ENCODE peak calls at places on chromosome 13, in ten cellular contexts. C is fibroblast of lung, F is HCT116, J is astrocyte, O is neural progenitor cell, U is K562, Y is PC-9, R is GM23248, E is endothelial cell of umbilical vein, S is mammary epithelial cell. P is an unnamed sample.

GRCh38 chr13:19155321-19155861 is 26.2 kb downstream of the TUBA3C start:
- DNase-seq in C (no peak), E (no peak), J (no peak), F (no peak), S (no peak), O (no peak), R (no peak), Y (no peak), U (no peak), P (no peak)

GRCh38 chr13:96294930-96295657 is 205.2 kb downstream of the HS6ST3 start:
- DNase-seq in F (no peak), O (no peak), C (no peak), R (no peak), S (no peak), U (no peak), E (no peak), J (no peak), Y (no peak), P (no peak)

GRCh38 chr13:55347528-55347927 is 1793.2 kb upstream of the PRR20A start:
- DNase-seq in F (no peak), S (no peak), Y (no peak), O (no peak), U (no peak), C (no peak), E (no peak), J (no peak), R (no peak), P (no peak)

GRCh38 chr13:62193919-62194318 is 778.3 kb upstream of the PCDH20 start:
- DNase-seq in R (no peak), J (no peak), O (no peak), Y (no peak), U (no peak), F (no peak), C (no peak), S (no peak), E (no peak), P (peak)

GRCh38 chr13:74288361-74288911 is 154.2 kb upstream of the KLF12 start:
- DNase-seq in Y (no peak), F (no peak), R (no peak), C (no peak), E (peak), U (no peak), S (peak), J (peak), O (peak), P (no peak)

GRCh38 chr13:72952529-72953141 is 106.2 kb upstream of the KLF5 start:
- DNase-seq in S (no peak), O (no peak), R (no peak), C (no peak), F (no peak), Y (no peak), J (no peak), U (no peak), E (no peak), P (peak)

GRCh38 chr13:59121507-59121906 is 1042.2 kb downstream of the DIAPH3 start:
- DNase-seq in J (no peak), S (no peak), U (no peak), R (no peak), C (peak), F (no peak), O (no peak), E (no peak), Y (no peak), P (peak)

GRCh38 chr13:92719868-92720267 is 506.7 kb upstream of the GPC6 start:
- DNase-seq in C (no peak), O (peak), S (no peak), R (no peak), J (no peak), U (no peak), Y (no peak), F (no peak), E (no peak), P (no peak)

GRCh38 chr13:43300817-43301216 is 277.4 kb downstream of the DNAJC15 start:
- DNase-seq in Y (no peak), O (no peak), U (no peak), E (peak), F (no peak), J (no peak), S (no peak), R (peak), C (peak), P (no peak)

GRCh38 chr13:111322001-111322915 is 1.8 kb downstream of the TEX29 start:
- DNase-seq in S (no peak), O (no peak), J (no peak), E (no peak), C (no peak), U (no peak), F (no peak), R (no peak), Y (no peak), P (no peak)

GRCh38 chr13:79541426-79542049 is 60.6 kb downstream of the NDFIP2 start:
- DNase-seq in Y (no peak), J (peak), R (peak), C (peak), O (peak), S (peak), E (peak), U (peak), F (peak), P (peak)

GRCh38 chr13:27979001-27979643 is 9.4 kb downstream of the URAD start:
- DNase-seq in R (no peak), O (peak), U (no peak), E (no peak), S (no peak), F (no peak), J (no peak), C (no peak), Y (no peak), P (no peak)
- TF ChIP-seq EZH2 in R (peak), O (peak), U (no peak), E (peak), S (no peak), F (no peak), J (no peak), C (no peak), Y (no peak), P (no peak)

GRCh38 chr13:23086951-23087350 is 93.8 kb upstream of the SGCG start:
- DNase-seq in O (no peak), E (no peak), U (no peak), J (no peak), R (no peak), C (peak), Y (no peak), F (no peak), S (no peak), P (no peak)
- H2AFZ ChIP-seq in O (no peak), E (no peak), U (no peak), J (no peak), R (no peak), C (no peak), Y (no peak), F (no peak), S (no peak), P (no peak)

DNA sequence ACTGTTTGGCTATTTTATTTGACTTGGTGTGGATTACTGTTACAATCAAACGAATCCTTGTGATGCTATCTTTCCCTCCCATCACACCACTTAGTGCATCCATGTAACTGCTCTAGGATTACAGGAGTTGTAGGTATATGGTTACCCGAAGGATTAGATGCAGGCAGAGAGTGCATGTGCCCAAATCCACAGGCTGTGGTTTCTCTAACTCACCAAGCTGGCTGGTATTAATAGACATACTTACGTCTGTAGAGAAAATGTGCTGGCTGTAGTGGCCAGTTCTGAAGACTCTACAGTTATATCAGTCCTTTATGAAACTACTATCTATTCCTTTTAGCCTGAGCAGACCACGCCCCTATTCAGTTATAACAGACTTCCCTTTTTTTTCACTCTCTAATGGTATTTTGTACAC is 1.1 kb upstream of the HMGB1 start:
- DNase-seq in C (peak), E (no peak), R (peak), Y (no peak), F (no peak), S (no peak), U (no peak), O (no peak), J (peak), P (peak)
- H3K4me3 ChIP-seq in C (no peak), E (no peak), R (peak), Y (peak), F (peak), S (no peak), U (peak), O (peak), J (peak), P (peak)

GRCh38 chr13:27792393-27793218 is at the start of gene GSX1:
- DNase-seq in O (peak), J (peak), F (no peak), Y (no peak), R (peak), C (peak), S (peak), U (peak), E (peak), P (peak)
- TF ChIP-seq EZH2 in O (peak), J (peak), F (no peak), Y (no peak), R (no peak), C (peak), S (no peak), U (no peak), E (peak), P (no peak)

GRCh38 chr13:98656223-98656622 is 79.3 kb upstream of the STK24 start:
- DNase-seq in E (no peak), Y (no peak), U (no peak), R (no peak), C (no peak), J (no peak), F (no peak), O (no peak), S (no peak), P (no peak)

GRCh38 chr13:98651716-98652115 is 74.8 kb upstream of the STK24 start:
- DNase-seq in J (no peak), E (no peak), S (no peak), U (no peak), Y (no peak), R (no peak), O (no peak), C (no peak), F (no peak), P (no peak)

GRCh38 chr13:98650376-98651107 is 73.6 kb upstream of the STK24 start:
- DNase-seq in S (no peak), U (no peak), Y (peak), O (no peak), E (no peak), R (no peak), F (no peak), J (no peak), C (no peak), P (peak)

GRCh38 chr13:98652721-98653470 is 76.0 kb upstream of the STK24 start:
- DNase-seq in F (no peak), J (no peak), R (no peak), S (no peak), E (no peak), O (no peak), U (no peak), Y (no peak), C (no peak), P (no peak)

GRCh38 chr13:98653471-98653985 is 76.6 kb upstream of the STK24 start:
- DNase-seq in J (peak), C (peak), S (peak), E (peak), Y (peak), U (peak), F (peak), O (peak), R (peak), P (peak)
- H2AFZ ChIP-seq in J (peak), C (peak), S (peak), E (no peak), Y (peak), U (no peak), F (peak), O (no peak), R (peak), P (no peak)

GRCh38 chr13:50229935-50230334 is 214.7 kb downstream of the KCNRG start:
- DNase-seq in S (no peak), F (no peak), O (no peak), E (no peak), R (peak), J (peak), Y (no peak), U (no peak), C (no peak), P (no peak)
- H3K4me3 ChIP-seq in S (no peak), F (no peak), O (no peak), E (no peak), R (no peak), J (no peak), Y (no peak), U (no peak), C (no peak), P (no peak)